ENCODE peak calls at places on chromosomes 3 and 15, in four cellular contexts. Z is Ammon's horn, N is adrenal gland, E is NCI-H2081. T is an unnamed sample.

GRCh38 chr3:172666873-172667694 is 43.8 kb downstream of the NCEH1 start:
- DNase-seq in Z (peak), N (peak), E (peak), T (peak)

GRCh38 chr15:82139823-82140268 is 94.0 kb upstream of the MEX3B start:
- DNase-seq in Z (peak), N (no peak), E (peak), T (no peak)

GRCh38 chr3:31371464-31371863 is 161.3 kb upstream of the STT3B start:
- DNase-seq in Z (no peak), N (no peak), E (no peak), T (no peak)

GRCh38 chr3:42228796-42229195 is 37.2 kb downstream of the CCK start:
- DNase-seq in Z (no peak), N (no peak), E (no peak), T (no peak)

GRCh38 chr3:149963485-149963884 is 7.2 kb downstream of the PFN2 start:
- DNase-seq in Z (no peak), N (no peak), E (no peak), T (no peak)

GRCh38 chr3:154235330-154235729 is 89.0 kb downstream of the DHX36 start:
- DNase-seq in Z (no peak), N (no peak), E (no peak), T (no peak)

GRCh38 chr3:152403632-152404066 is 134.9 kb downstream of the MBNL1 start:
- DNase-seq in Z (peak), N (peak), E (no peak), T (no peak)

GRCh38 chr3:58249358-58250092 is 11.9 kb downstream of the ABHD6 start:
- DNase-seq in Z (no peak), N (no peak), E (no peak), T (no peak)

GRCh38 chr3:182608876-182609275 is 184.4 kb upstream of the ATP11B start:
- DNase-seq in Z (no peak), N (no peak), E (no peak), T (no peak)

GRCh38 chr15:77075528-77075927 is 4.6 kb upstream of the TSPAN3 start:
- DNase-seq in Z (peak), N (peak), E (no peak), T (no peak)

GRCh38 chr3:123447749-123448502 is 964 bp downstream of the ADCY5 start:
- DNase-seq in Z (no peak), N (no peak), E (no peak), T (no peak)

GRCh38 chr3:77539014-77539413 is 499.1 kb downstream of the ROBO2 start:
- DNase-seq in Z (no peak), N (no peak), E (no peak), T (no peak)

GRCh38 chr3:187227658-187228258 is 30.5 kb downstream of the RTP1 start:
- DNase-seq in Z (no peak), N (no peak), E (no peak), T (no peak)

GRCh38 chr3:168671091-168671490 is 575.4 kb upstream of the GOLIM4 start:
- DNase-seq in Z (no peak), N (no peak), E (peak), T (no peak)

GRCh38 chr3:134333522-134334181 is 40.6 kb downstream of the AMOTL2 start:
- DNase-seq in Z (no peak), N (no peak), E (no peak), T (no peak)

GRCh38 chr15:66965201-66965900 is 100.1 kb upstream of the SMAD3 start:
- DNase-seq in Z (no peak), N (no peak), E (no peak), T (no peak)

GRCh38 chr3:125166581-125166980 is 46.0 kb downstream of the SLC12A8 start:
- DNase-seq in Z (no peak), N (no peak), E (no peak), T (no peak)

GRCh38 chr3:24480497-24480896 is 14.2 kb downstream of the THRB start:
- DNase-seq in Z (no peak), N (no peak), E (no peak), T (no peak)

GRCh38 chr15:41801185-41801584 is 26.7 kb upstream of the JMJD7 start:
- DNase-seq in Z (no peak), N (no peak), E (no peak), T (no peak)

GRCh38 chr3:63333815-63334214 is 55.7 kb downstream of the SYNPR start:
- DNase-seq in Z (no peak), N (no peak), E (no peak), T (no peak)

GRCh38 chr3:99999541-99999940 is 114.8 kb downstream of the FILIP1L start:
- DNase-seq in Z (no peak), N (no peak), E (no peak), T (no peak)

GRCh38 chr15:74958320-74958907 is 1.8 kb upstream of the RPP25 start:
- DNase-seq in Z (no peak), N (peak), E (peak), T (no peak)

GRCh38 chr3:136277634-136278033 is 27.5 kb downstream of the PCCB start:
- DNase-seq in Z (peak), N (no peak), E (peak), T (no peak)

GRCh38 chr3:128269796-128270195 is 116.5 kb downstream of the EEFSEC start:
- DNase-seq in Z (no peak), N (no peak), E (no peak), T (no peak)

GRCh38 chr15:73362900-73363299 is 5.9 kb downstream of the HCN4 start:
- DNase-seq in Z (no peak), N (no peak), E (no peak), T (no peak)

GRCh38 chr15:79090487-79091203 is at the start of gene RASGRF1:
- DNase-seq in Z (peak), N (no peak), E (no peak), T (no peak)

GRCh38 chr3:84136425-84136824 is 822.4 kb upstream of the CADM2 start:
- DNase-seq in Z (no peak), N (no peak), E (no peak), T (no peak)

GRCh38 chr15:47802216-47802615 is 84.9 kb downstream of the SEMA6D start:
- DNase-seq in Z (no peak), N (no peak), E (no peak), T (no peak)

GRCh38 chr3:56870436-56870835 is 68.7 kb upstream of the ARHGEF3 start:
- DNase-seq in Z (no peak), N (no peak), E (no peak), T (no peak)

GRCh38 chr15:33292718-33293307 is 18.0 kb upstream of the RYR3 start:
- DNase-seq in Z (peak), N (peak), E (peak), T (peak)

GRCh38 chr3:24523988-24524727 is 29.5 kb upstream of the THRB start:
- DNase-seq in Z (no peak), N (no peak), E (no peak), T (no peak)

GRCh38 chr3:139326707-139327106 is 17.1 kb upstream of the MRPS22 start:
- DNase-seq in Z (no peak), N (no peak), E (no peak), T (no peak)

GRCh38 chr15:54560417-54560816 is 582.2 kb downstream of the UNC13C start:
- DNase-seq in Z (no peak), N (no peak), E (no peak), T (no peak)